ENCODE peak calls at places on chromosomes 3 and 15, in six cellular contexts. K is germinal center; W is stimulated activated CD4-positive, alpha-beta T cell treated with anti-CD3 and anti-CD28 coated beads, TNF-alpha, amount 100 ng/mL, for 4 hours; B is fibroblast of lung; T is foreskin fibroblast; M is Panc1. N is an unnamed sample.

GRCh38 chr3:16061491-16061890 is 113.0 kb upstream of the GALNT15 start:
- DNase-seq in K (no peak), W (no peak), B (no peak), T (peak), M (no peak), N (no peak)

GRCh38 chr15:74793135-74794028 is 11.5 kb downstream of the CSK start:
- DNase-seq in K (peak), W (peak), B (no peak), T (no peak), M (no peak), N (no peak)

GRCh38 chr3:144375122-144375521 is 403.5 kb downstream of the DIPK2A start:
- DNase-seq in K (no peak), W (no peak), B (no peak), T (no peak), M (no peak), N (no peak)

GRCh38 chr15:53918180-53919079 is 59.8 kb upstream of the UNC13C start:
- DNase-seq in K (no peak), W (no peak), B (no peak), T (no peak), M (no peak), N (no peak)

GRCh38 chr15:75347222-75348033 is 589 bp downstream of the NEIL1 start:
- DNase-seq in K (peak), W (no peak), B (peak), T (no peak), M (no peak), N (peak)

GRCh38 chr3:31610700-31611275 is 78.1 kb downstream of the STT3B start:
- DNase-seq in K (peak), W (no peak), B (peak), T (peak), M (no peak), N (no peak)

GRCh38 chr3:67048067-67048715 is 50.1 kb downstream of the KBTBD8 start:
- DNase-seq in K (peak), W (no peak), B (no peak), T (no peak), M (no peak), N (peak)

GRCh38 chr3:12630292-12630691 is 33.6 kb downstream of the RAF1 start:
- DNase-seq in K (no peak), W (no peak), B (no peak), T (no peak), M (no peak), N (no peak)

N was measured in GM06990.